ENCODE peak calls at places on chromosomes 5 and 9, in seven cellular contexts. M is GM23338, B is spleen, S is H1, W is esophagus muscularis mucosa, R is stomach, N is sigmoid colon. Q is an unnamed sample.

GRCh38 chr9:128685022-128685332 is 4.0 kb upstream of the SET start:
- DNase-seq in M (no peak), S (no peak), R (no peak), W (no peak), B (no peak), N (no peak), Q (no peak)

GRCh38 chr9:87063246-87063645 is 115.9 kb upstream of the GAS1 start:
- DNase-seq in R (no peak), B (no peak), W (no peak), S (no peak), N (no peak), M (no peak), Q (no peak)

GRCh38 chr5:61332369-61332745 is 299 bp downstream of the ZSWIM6 start:
- DNase-seq in S (no peak), B (no peak), M (peak; percentile 53), R (peak; percentile 41), N (peak; percentile 76), W (no peak), Q (no peak)

GRCh38 chr5:116395708-116396203 is 178.9 kb downstream of the SEMA6A start:
- DNase-seq in W (no peak), N (no peak), B (no peak), M (no peak), S (no peak), R (no peak), Q (no peak)

GRCh38 chr5:172028167-172028566 is 21.7 kb upstream of the FBXW11 start:
- DNase-seq in B (no peak), M (no peak), N (no peak), S (no peak), R (no peak), W (no peak), Q (no peak)

GRCh38 chr5:180340856-180341255 is 12.3 kb downstream of the GFPT2 start:
- DNase-seq in N (no peak), W (no peak), M (no peak), S (no peak), R (no peak), B (no peak), Q (no peak)

GRCh38 chr9:21412109-21412508 is 3.2 kb downstream of the IFNA8 start:
- DNase-seq in W (no peak), S (no peak), R (no peak), N (no peak), M (no peak), B (no peak), Q (no peak)

GRCh38 chr5:107414802-107415201 is 255.9 kb downstream of the EFNA5 start:
- DNase-seq in B (no peak), W (no peak), N (no peak), R (no peak), S (no peak), M (no peak), Q (no peak)

GRCh38 chr9:111961575-111961974 is 65.0 kb downstream of the UGCG start:
- DNase-seq in B (no peak), M (no peak), W (no peak), S (no peak), N (no peak), R (peak; percentile 68), Q (no peak)

GRCh38 chr5:92337772-92338234 is 954.7 kb upstream of the ARRDC3 start:
- DNase-seq in M (no peak), B (no peak), N (no peak), S (no peak), W (no peak), R (no peak), Q (no peak)

GRCh38 chr5:168951341-168951740 is 349.6 kb downstream of the SLIT3 start:
- DNase-seq in W (no peak), R (no peak), B (no peak), S (no peak), N (no peak), M (no peak), Q (no peak)

GRCh38 chr9:87862536-87863268 is 20.0 kb upstream of the SPATA31E1 start:
- DNase-seq in R (no peak), W (no peak), B (no peak), S (no peak), M (no peak), N (no peak), Q (no peak)

GRCh38 chr9:74847478-74848149 is 40.1 kb downstream of the TRPM6 start:
- DNase-seq in M (no peak), R (no peak), S (no peak), N (no peak), W (no peak), B (no peak), Q (no peak)
- H3K4me1 ChIP-seq in M (no peaks in the 10 kb centered on the region), R (no peaks in the 10 kb centered on the region), S (no peaks in the 10 kb centered on the region), N (no peaks in the 10 kb centered on the region), W (no peaks in the 10 kb centered on the region), B (no peaks in the 10 kb centered on the region), Q (no peaks in the 10 kb centered on the region)

GRCh38 chr5:67248703-67249589 is 52.3 kb upstream of the CD180 start:
- DNase-seq in B (no peak), S (no peak), M (no peak), N (no peak), W (no peak), R (no peak), Q (no peak)
- TF ChIP-seq POLR2AphosphoS5 in B (no peak), S (no peak), M (no peak), N (peak; percentile 19), W (peak; percentile 38), R (no peak), Q (peak; percentile 61)

DNA sequence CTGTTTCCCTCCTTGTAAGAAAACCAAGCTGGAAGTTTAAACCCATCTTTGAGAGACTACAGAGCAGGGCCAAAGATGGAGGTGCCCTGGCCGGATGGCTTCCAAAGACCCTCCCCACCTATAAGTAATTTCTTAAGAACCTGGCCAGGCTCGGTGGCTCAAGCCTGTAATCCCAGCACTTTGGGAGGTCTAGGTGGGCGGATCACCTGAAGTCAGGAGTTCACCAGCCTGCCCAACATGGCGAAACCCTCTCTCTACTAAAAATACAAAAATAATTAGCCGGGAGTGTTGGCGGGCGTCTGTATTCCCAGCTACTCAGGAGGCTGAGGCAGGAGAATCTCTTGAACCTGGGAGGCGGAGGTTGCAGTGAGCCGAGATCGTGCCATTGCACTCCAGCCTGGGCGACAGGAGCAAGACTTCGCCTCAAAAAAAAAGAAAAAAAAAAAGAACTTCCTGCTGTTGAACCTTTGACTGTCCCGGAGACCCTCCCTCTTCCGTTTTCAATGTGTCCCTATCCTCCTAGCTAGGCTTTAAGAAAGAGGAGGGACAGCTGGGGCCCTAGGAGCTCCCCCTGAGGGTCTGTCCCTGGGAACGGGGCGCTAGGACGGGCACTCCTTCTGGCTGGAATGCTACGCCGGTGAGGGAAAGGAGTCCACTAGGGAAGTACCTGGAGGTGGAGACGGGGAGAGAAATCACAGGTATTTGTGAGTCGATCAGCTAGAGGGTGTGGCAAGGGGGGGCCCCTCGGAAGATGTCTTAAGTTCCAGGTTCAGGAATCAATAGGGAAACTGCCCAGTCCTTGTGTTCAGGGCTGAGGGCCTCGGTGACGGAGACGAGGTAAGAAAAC is 4.8 kb downstream of the SIT1 start:
- DNase-seq in R (peak; percentile 45), B (no peak), M (peak; percentile 91), N (no peak), W (no peak), S (no peak), Q (peak; percentile 72)
- H3K4me1 ChIP-seq in R (peaks cover 48% of the 10 kb centered on the region), B (peaks cover 37% of the 10 kb centered on the region), M (peaks cover 36% of the 10 kb centered on the region), N (peaks cover 13% of the 10 kb centered on the region), W (peaks cover 23% of the 10 kb centered on the region), S (peaks cover 3% of the 10 kb centered on the region), Q (no peaks in the 10 kb centered on the region)

GRCh38 chr5:150022163-150022540 is 21.6 kb downstream of the HMGXB3 start:
- DNase-seq in R (no peak), S (no peak), W (no peak), B (no peak), M (no peak), N (no peak), Q (no peak)
- TF ChIP-seq POLR2AphosphoS5 in R (peak; percentile 11), S (no peak), W (peak; percentile 20), B (no peak), M (no peak), N (no peak), Q (no peak)

GRCh38 chr9:113463418-113464285 is at the start of gene RGS3:
- DNase-seq in W (no peak), R (peak; percentile 84), N (peak; percentile 84), B (no peak), M (peak; percentile 96), S (peak; percentile 34), Q (no peak)

GRCh38 chr9:113462781-113463286 is 693 bp upstream of the RGS3 start:
- DNase-seq in B (no peak), S (no peak), M (no peak), R (no peak), W (no peak), N (peak; percentile 61), Q (no peak)

GRCh38 chr9:113464286-113464660 is 746 bp downstream of the RGS3 start:
- DNase-seq in N (peak; percentile 13), M (no peak), B (no peak), S (no peak), R (no peak), W (no peak), Q (no peak)

GRCh38 chr9:113461285-113461684 is 2.2 kb upstream of the RGS3 start:
- DNase-seq in N (peak; percentile 33), S (no peak), W (peak; percentile 70), B (no peak), R (no peak), M (no peak), Q (no peak)

GRCh38 chr9:113461943-113462342 is 1.6 kb upstream of the RGS3 start:
- DNase-seq in W (peak; percentile 77), B (no peak), N (peak; percentile 29), R (no peak), M (no peak), S (no peak), Q (no peak)
- H3K4me1 ChIP-seq in W (peaks cover 35% of the 10 kb centered on the region), B (no peaks in the 10 kb centered on the region), N (peaks cover 20% of the 10 kb centered on the region), R (peaks cover 35% of the 10 kb centered on the region), M (peaks cover 17% of the 10 kb centered on the region), S (peaks cover 7% of the 10 kb centered on the region), Q (no peaks in the 10 kb centered on the region)